ENCODE peak calls at places on chromosomes 7 and 10, in ten cellular contexts. Z is breast epithelium; R is lower lobe of right lung; W is cardiac muscle cell; X is endodermal cell; L is CD8-positive, alpha-beta T cell; N is OCI-LY7; H is GM23248; Q is dorsolateral prefrontal cortex; K is hepatocyte. J is an unnamed sample.
A peak's percentile ranks its signal among the peaks of the same experiment; 100 is the strongest.

GRCh38 chr10:72340510-72340895 is 14.2 kb downstream of the DNAJB12 start:
- DNase-seq in H (peak; percentile 75), N (peak; percentile 74), R (peak; percentile 85), K (peak; percentile 77), Z (no peak), W (peak; percentile 70), X (peak; percentile 94), L (peak; percentile 79), Q (peak; percentile 58), J (peak; percentile 51)

GRCh38 chr10:7794627-7795026 is 6.7 kb downstream of the ATP5F1C start:
- DNase-seq in L (no peak), N (no peak), K (no peak), Z (no peak), R (no peak), W (no peak), X (no peak), Q (no peak), H (peak; percentile 18), J (no peak)

GRCh38 chr10:681670-682318 is 7.7 kb downstream of the DIP2C start:
- DNase-seq in Z (no peak), W (no peak), N (no peak), K (no peak), R (no peak), H (peak; percentile 30), X (no peak), L (no peak), Q (no peak), J (no peak)

GRCh38 chr7:70608229-70608628 is 523.7 kb upstream of the GALNT17 start:
- DNase-seq in H (no peak), L (no peak), K (no peak), R (no peak), N (no peak), Z (no peak), X (no peak), Q (no peak), W (no peak), J (no peak)

GRCh38 chr10:102347236-102347828 is 48.2 kb upstream of the NFKB2 start:
- DNase-seq in Z (peak; percentile 56), X (peak; percentile 87), K (peak; percentile 52), N (peak; percentile 15), L (no peak), W (peak; percentile 66), Q (peak; percentile 19), H (peak; percentile 63), R (peak; percentile 58), J (peak; percentile 91)

GRCh38 chr10:24209946-24210491 is 1.1 kb downstream of the KIAA1217 start:
- DNase-seq in N (no peak), R (no peak), K (peak; percentile 64), H (peak; percentile 78), X (peak; percentile 56), Q (no peak), L (no peak), W (peak; percentile 73), Z (no peak), J (peak; percentile 45)

GRCh38 chr10:113362645-113363091 is 190.2 kb upstream of the HABP2 start:
- DNase-seq in Z (no peak), Q (no peak), H (peak; percentile 71), K (no peak), X (no peak), L (no peak), R (no peak), W (peak; percentile 37), N (no peak), J (no peak)

GRCh38 chr7:36047254-36047653 is 105.8 kb upstream of the EEPD1 start:
- DNase-seq in X (peak; percentile 53), R (no peak), Z (no peak), L (no peak), K (no peak), Q (no peak), W (peak; percentile 40), N (peak; percentile 6), H (peak; percentile 23), J (no peak)

GRCh38 chr7:19587291-19587690 is 121.5 kb downstream of the POLR1F start:
- DNase-seq in N (no peak), K (no peak), L (no peak), Q (no peak), X (peak; percentile 61), W (peak; percentile 6), H (no peak), Z (no peak), R (no peak), J (no peak)

GRCh38 chr7:102272075-102272916 is 14.4 kb upstream of the SH2B2 start:
- DNase-seq in L (peak; percentile 78), K (peak; percentile 87), Q (peak; percentile 82), R (peak; percentile 84), X (peak; percentile 93), H (peak; percentile 90), N (peak; percentile 80), Z (peak; percentile 70), W (peak; percentile 81), J (peak; percentile 88)

GRCh38 chr7:147579148-147579547 is 1011.4 kb upstream of the C7orf33 start:
- DNase-seq in R (no peak), W (no peak), K (no peak), N (no peak), X (no peak), H (no peak), L (no peak), Q (no peak), Z (no peak), J (no peak)

GRCh38 chr10:125116041-125116649 is 44.2 kb downstream of the CTBP2 start:
- DNase-seq in H (no peak), Z (no peak), L (no peak), R (no peak), N (no peak), X (no peak), K (no peak), Q (no peak), W (no peak), J (no peak)

GRCh38 chr10:79081353-79082034 is 12.7 kb downstream of the ZMIZ1 start:
- DNase-seq in R (no peak), H (peak; percentile 97), L (no peak), X (no peak), W (peak; percentile 69), Z (no peak), Q (no peak), N (no peak), K (peak; percentile 41), J (no peak)

GRCh38 chr10:96585726-96586418 is 940 bp downstream of the TM9SF3 start:
- DNase-seq in Z (no peak), L (peak; percentile 28), X (no peak), Q (no peak), K (peak; percentile 61), W (peak; percentile 14), R (no peak), N (peak; percentile 50), H (peak; percentile 59), J (no peak)

GRCh38 chr7:121244120-121244865 is 84.5 kb upstream of the WNT16 start:
- DNase-seq in L (no peak), H (no peak), K (no peak), R (no peak), Q (no peak), N (peak; percentile 87), Z (no peak), X (no peak), W (no peak), J (peak; percentile 79)

GRCh38 chr7:100863406-100863950 is 3.7 kb upstream of the TRIP6 start:
- DNase-seq in Q (no peak), K (no peak), X (no peak), N (no peak), H (no peak), L (no peak), Z (no peak), R (no peak), W (peak; percentile 61), J (peak; percentile 69)

GRCh38 chr10:100510533-100511308 is 8.9 kb downstream of the SEC31B start:
- DNase-seq in N (no peak), R (no peak), H (no peak), L (peak; percentile 65), Q (no peak), X (no peak), W (no peak), K (no peak), Z (peak; percentile 63), J (no peak)

GRCh38 chr10:113585949-113586348 is 33.1 kb downstream of the HABP2 start:
- DNase-seq in N (peak; percentile 1), W (no peak), Q (no peak), R (no peak), L (no peak), X (no peak), Z (no peak), K (no peak), H (peak; percentile 10), J (no peak)

GRCh38 chr7:110090113-110090820 is 1000.7 kb upstream of the LRRN3 start:
- DNase-seq in N (peak; percentile 1), L (no peak), Z (no peak), W (peak; percentile 11), R (no peak), Q (no peak), X (no peak), H (peak; percentile 39), K (peak; percentile 38), J (peak; percentile 17)

GRCh38 chr7:47299496-47299895 is 282.4 kb downstream of the TNS3 start:
- DNase-seq in N (no peak), Q (no peak), X (no peak), H (no peak), W (no peak), K (no peak), Z (no peak), L (no peak), R (no peak), J (no peak)
- H3K4me3 ChIP-seq in N (no peak overlapping the region), Q (no peak overlapping the region), X (no peak overlapping the region), H (no peak overlapping the region), W (no peak overlapping the region), K (no peak overlapping the region), Z (no peak overlapping the region), L (no peak overlapping the region), R (no peak overlapping the region), J (no peak overlapping the region)

DNA sequence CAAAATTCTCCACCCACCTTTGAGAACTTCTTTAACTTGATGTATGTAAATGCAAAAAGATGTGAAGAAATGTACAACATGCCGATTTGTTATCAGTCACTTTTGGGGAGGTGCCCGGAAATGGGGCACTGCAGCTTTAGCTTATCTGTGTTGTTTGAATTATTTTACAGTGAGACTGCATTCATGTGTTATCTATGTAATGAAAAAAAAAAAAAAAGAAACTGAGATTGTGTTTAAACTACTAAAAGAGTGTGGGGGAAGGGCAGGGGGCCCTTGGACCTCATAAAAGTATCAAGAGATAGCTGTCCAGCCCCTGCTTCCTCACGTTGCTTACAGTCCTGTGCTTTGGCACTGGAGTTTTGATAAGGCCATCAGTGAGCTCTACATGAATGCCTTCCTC is 259.4 kb downstream of the STK31 start:
- DNase-seq in K (peak; percentile 63), L (no peak), R (no peak), X (no peak), Z (no peak), H (no peak), W (peak; percentile 3), N (no peak), Q (no peak), J (no peak)
- H3K27ac ChIP-seq in K (peak overlapping the region; percentile 87), L (no peak overlapping the region), R (no peak overlapping the region), X (no peak overlapping the region), Z (no peak overlapping the region), H (no peak overlapping the region), W (no peak overlapping the region), N (no peak overlapping the region), Q (no peak overlapping the region), J (no peak overlapping the region)

GRCh38 chr10:14608381-14609001 is 166.2 kb downstream of the FAM107B start:
- DNase-seq in L (no peak), Z (no peak), R (peak; percentile 66), Q (no peak), X (no peak), W (no peak), H (no peak), N (peak; percentile 91), K (no peak), J (peak; percentile 65)
- H3K4me3 ChIP-seq in L (no peak overlapping the region), Z (no peak overlapping the region), R (no peak overlapping the region), Q (no peak overlapping the region), X (no peak overlapping the region), W (no peak overlapping the region), H (no peak overlapping the region), N (peak overlapping the region; percentile 33), K (no peak overlapping the region), J (peak overlapping the region; percentile 4)

GRCh38 chr10:19628767-19629443 is 187.3 kb upstream of the PLXDC2 start:
- DNase-seq in Z (no peak), Q (no peak), N (no peak), X (peak; percentile 61), H (peak; percentile 56), R (no peak), K (no peak), L (no peak), W (peak; percentile 30), J (no peak)
- H3K27ac ChIP-seq in Z (no peak overlapping the region), Q (no peak overlapping the region), N (no peak overlapping the region), X (peak overlapping the region; percentile 78), H (peak overlapping the region; percentile 33), R (no peak overlapping the region), K (peak overlapping the region; percentile 24), L (no peak overlapping the region), W (no peak overlapping the region), J (no peak overlapping the region)

J was measured in SJCRH30.